ENCODE peak calls at places on chromosomes 6 and 20, in six cellular contexts. One of them, this sample, is unnamed.

GRCh38 chr6:115221185-115221584 is 839.5 kb downstream of the FRK start:
- DNase-seq in psoas muscle: no peak
- DNase-seq in lower lobe of right lung: no peak
- DNase-seq in kidney epithelial cell: no peak
- DNase-seq in GM23248: no peak
- DNase-seq in fibroblast of lung: no peak
- DNase-seq in this sample: no peak

GRCh38 chr20:4521170-4521968 is 200.3 kb upstream of the PRND start:
- DNase-seq in fibroblast of lung: no peak
- DNase-seq in lower lobe of right lung: no peak
- DNase-seq in GM23248: no peak
- DNase-seq in psoas muscle: no peak
- DNase-seq in kidney epithelial cell: no peak
- DNase-seq in this sample: no peak

GRCh38 chr6:32903952-32904351 is 36.9 kb downstream of the HLA-DMB start:
- DNase-seq in lower lobe of right lung: no peak
- DNase-seq in GM23248: no peak
- DNase-seq in fibroblast of lung: no peak
- DNase-seq in kidney epithelial cell: no peak
- DNase-seq in psoas muscle: no peak
- DNase-seq in this sample: no peak

GRCh38 chr6:134165827-134166226 is 113.4 kb upstream of the SLC2A12 start:
- DNase-seq in GM23248: no peak
- DNase-seq in lower lobe of right lung: no peak
- DNase-seq in kidney epithelial cell: no peak
- DNase-seq in psoas muscle: no peak
- DNase-seq in fibroblast of lung: no peak
- DNase-seq in this sample: no peak

GRCh38 chr6:86706449-86706848 is 230.9 kb upstream of the HTR1E start:
- DNase-seq in psoas muscle: no peak
- DNase-seq in kidney epithelial cell: no peak
- DNase-seq in fibroblast of lung: no peak
- DNase-seq in GM23248: no peak
- DNase-seq in lower lobe of right lung: no peak
- DNase-seq in this sample: no peak

GRCh38 chr20:4812641-4813075 is 90.9 kb downstream of the PRND start:
- DNase-seq in psoas muscle: no peak
- DNase-seq in kidney epithelial cell: no peak
- DNase-seq in GM23248: no peak
- DNase-seq in lower lobe of right lung: no peak
- DNase-seq in fibroblast of lung: no peak
- DNase-seq in this sample: no peak

GRCh38 chr6:9334979-9335378 is 899.6 kb upstream of the SLC35B3 start:
- DNase-seq in psoas muscle: no peak
- DNase-seq in kidney epithelial cell: no peak
- DNase-seq in fibroblast of lung: no peak
- DNase-seq in lower lobe of right lung: no peak
- DNase-seq in GM23248: no peak
- DNase-seq in this sample: no peak

GRCh38 chr20:25361287-25361683 is 29.4 kb downstream of the ABHD12 start:
- DNase-seq in fibroblast of lung: peak; percentile 72
- DNase-seq in kidney epithelial cell: no peak
- DNase-seq in lower lobe of right lung: no peak
- DNase-seq in psoas muscle: no peak
- DNase-seq in GM23248: peak; percentile 13
- DNase-seq in this sample: no peak

GRCh38 chr20:41482647-41483552 is 116.3 kb upstream of the EMILIN3 start:
- DNase-seq in lower lobe of right lung: no peak
- DNase-seq in GM23248: peak; percentile 88
- DNase-seq in kidney epithelial cell: peak; percentile 47
- DNase-seq in psoas muscle: no peak
- DNase-seq in fibroblast of lung: peak; percentile 97
- DNase-seq in this sample: no peak

GRCh38 chr20:17617212-17617867 is 47.5 kb downstream of the DSTN start:
- DNase-seq in fibroblast of lung: no peak
- DNase-seq in GM23248: peak; percentile 55
- DNase-seq in lower lobe of right lung: peak; percentile 71
- DNase-seq in psoas muscle: peak; percentile 79
- DNase-seq in kidney epithelial cell: no peak
- DNase-seq in this sample: peak; percentile 56

GRCh38 chr6:105759946-105760345 is 326.2 kb upstream of the PRDM1 start:
- DNase-seq in kidney epithelial cell: no peak
- DNase-seq in psoas muscle: no peak
- DNase-seq in lower lobe of right lung: no peak
- DNase-seq in fibroblast of lung: peak; percentile 95
- DNase-seq in GM23248: peak; percentile 78
- DNase-seq in this sample: no peak

GRCh38 chr6:88238901-88239300 is 72.8 kb upstream of the CNR1 start:
- DNase-seq in fibroblast of lung: no peak
- DNase-seq in kidney epithelial cell: no peak
- DNase-seq in GM23248: no peak
- DNase-seq in psoas muscle: no peak
- DNase-seq in lower lobe of right lung: no peak
- DNase-seq in this sample: no peak

GRCh38 chr20:52105573-52106422 is 85.8 kb downstream of the ZFP64 start:
- DNase-seq in kidney epithelial cell: no peak
- DNase-seq in fibroblast of lung: peak; percentile 57
- DNase-seq in psoas muscle: no peak
- DNase-seq in lower lobe of right lung: no peak
- DNase-seq in GM23248: peak; percentile 55
- DNase-seq in this sample: no peak

GRCh38 chr20:22438346-22438745 is 146.0 kb downstream of the FOXA2 start:
- DNase-seq in psoas muscle: no peak
- DNase-seq in lower lobe of right lung: no peak
- DNase-seq in kidney epithelial cell: no peak
- DNase-seq in fibroblast of lung: no peak
- DNase-seq in GM23248: no peak
- DNase-seq in this sample: no peak

GRCh38 chr6:117536317-117536716 is 53.8 kb downstream of the DCBLD1 start:
- DNase-seq in psoas muscle: no peak
- DNase-seq in lower lobe of right lung: no peak
- DNase-seq in GM23248: no peak
- DNase-seq in fibroblast of lung: peak; percentile 84
- DNase-seq in kidney epithelial cell: no peak
- DNase-seq in this sample: no peak

GRCh38 chr6:77415706-77416105 is 47.6 kb downstream of the HTR1B start:
- DNase-seq in kidney epithelial cell: peak; percentile 25
- DNase-seq in lower lobe of right lung: no peak
- DNase-seq in psoas muscle: no peak
- DNase-seq in fibroblast of lung: no peak
- DNase-seq in GM23248: no peak
- DNase-seq in this sample: no peak

GRCh38 chr6:4397307-4397706 is 261.9 kb upstream of the ECI2 start:
- DNase-seq in GM23248: no peak
- DNase-seq in kidney epithelial cell: no peak
- DNase-seq in psoas muscle: peak; percentile 77
- DNase-seq in lower lobe of right lung: no peak
- DNase-seq in fibroblast of lung: no peak
- DNase-seq in this sample: peak; percentile 25

GRCh38 chr6:129691709-129692108 is 18.3 kb downstream of the ARHGAP18 start:
- DNase-seq in GM23248: no peak
- DNase-seq in fibroblast of lung: no peak
- DNase-seq in lower lobe of right lung: no peak
- DNase-seq in kidney epithelial cell: no peak
- DNase-seq in psoas muscle: no peak
- DNase-seq in this sample: no peak

GRCh38 chr6:12245763-12246720 is 44.1 kb upstream of the EDN1 start:
- DNase-seq in lower lobe of right lung: no peak
- DNase-seq in psoas muscle: no peak
- DNase-seq in fibroblast of lung: no peak
- DNase-seq in GM23248: peak; percentile 6
- DNase-seq in kidney epithelial cell: no peak
- DNase-seq in this sample: no peak

GRCh38 chr6:49744259-49744658 is at the start of gene CRISP3:
- DNase-seq in fibroblast of lung: no peak
- DNase-seq in GM23248: no peak
- DNase-seq in psoas muscle: no peak
- DNase-seq in kidney epithelial cell: no peak
- DNase-seq in lower lobe of right lung: no peak
- DNase-seq in this sample: no peak

GRCh38 chr6:16494781-16495180 is 256.4 kb downstream of the GMPR start:
- DNase-seq in lower lobe of right lung: no peak
- DNase-seq in GM23248: no peak
- DNase-seq in fibroblast of lung: peak; percentile 69
- DNase-seq in psoas muscle: no peak
- DNase-seq in kidney epithelial cell: no peak
- DNase-seq in this sample: no peak

GRCh38 chr20:2840138-2840966 is at the start of the genes PCED1A and VPS16:
- DNase-seq in lower lobe of right lung: peak; percentile 92
- DNase-seq in kidney epithelial cell: peak; percentile 39
- DNase-seq in fibroblast of lung: peak; percentile 86
- DNase-seq in GM23248: peak; percentile 95
- DNase-seq in psoas muscle: peak; percentile 95
- DNase-seq in this sample: peak; percentile 89

GRCh38 chr20:59221049-59221748 is 57.6 kb downstream of the ZNF831 start:
- DNase-seq in GM23248: peak; percentile 28
- DNase-seq in fibroblast of lung: no peak
- DNase-seq in lower lobe of right lung: no peak
- DNase-seq in psoas muscle: no peak
- DNase-seq in kidney epithelial cell: no peak
- DNase-seq in this sample: peak; percentile 37

GRCh38 chr20:59221881-59222238 is 58.2 kb downstream of the ZNF831 start:
- DNase-seq in GM23248: peak; percentile 10
- DNase-seq in lower lobe of right lung: no peak
- DNase-seq in kidney epithelial cell: no peak
- DNase-seq in fibroblast of lung: no peak
- DNase-seq in psoas muscle: no peak
- DNase-seq in this sample: no peak

GRCh38 chr20:59222239-59222981 is 58.8 kb downstream of the ZNF831 start:
- DNase-seq in psoas muscle: peak; percentile 86
- DNase-seq in kidney epithelial cell: peak; percentile 16
- DNase-seq in lower lobe of right lung: peak; percentile 88
- DNase-seq in GM23248: peak; percentile 86
- DNase-seq in fibroblast of lung: peak; percentile 58
- DNase-seq in this sample: peak; percentile 83

GRCh38 chr20:59223750-59224149 is 60.1 kb downstream of the ZNF831 start:
- DNase-seq in fibroblast of lung: no peak
- DNase-seq in lower lobe of right lung: no peak
- DNase-seq in psoas muscle: no peak
- DNase-seq in GM23248: no peak
- DNase-seq in kidney epithelial cell: no peak
- DNase-seq in this sample: no peak

DNA sequence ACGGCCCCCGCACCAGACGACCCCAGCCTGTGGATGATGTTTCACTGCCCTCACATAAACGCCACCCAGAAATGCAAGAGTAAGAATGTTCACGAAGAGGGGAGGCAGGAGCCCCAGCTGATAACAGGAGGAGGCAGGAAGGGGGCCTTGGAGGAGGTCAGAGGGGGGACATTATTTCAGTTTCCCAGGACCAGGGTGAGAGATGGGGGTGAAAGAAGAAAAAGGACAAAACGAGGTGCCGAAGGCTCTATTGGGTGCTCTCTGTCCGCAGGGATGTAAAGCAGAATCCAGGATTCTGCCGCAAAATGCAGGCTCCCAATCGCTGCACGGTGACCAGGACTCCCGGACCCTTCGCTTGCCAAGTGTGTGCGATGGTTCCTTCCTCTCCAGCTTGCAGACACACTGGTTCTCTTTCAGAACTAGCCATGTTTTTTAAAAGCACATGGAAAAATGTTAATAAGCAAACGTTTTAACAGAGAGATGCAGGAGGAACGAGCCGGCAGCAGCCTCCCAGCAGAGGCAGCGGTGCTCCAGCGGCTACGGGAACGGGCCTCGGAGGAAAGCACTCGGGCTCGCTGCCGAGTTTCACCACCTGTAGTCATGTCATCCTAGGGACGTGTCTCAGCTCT is 59.5 kb downstream of the ZNF831 start:
- DNase-seq in GM23248: peak; percentile 36
- DNase-seq in lower lobe of right lung: no peak
- DNase-seq in kidney epithelial cell: no peak
- DNase-seq in psoas muscle: no peak
- DNase-seq in fibroblast of lung: no peak
- DNase-seq in this sample: no peak
- H3K4me3 ChIP-seq in GM23248: peak overlapping the region; percentile 75
- H3K4me3 ChIP-seq in lower lobe of right lung: peak overlapping the region; percentile 59
- H3K4me3 ChIP-seq in kidney epithelial cell: no peak overlapping the region
- H3K4me3 ChIP-seq in psoas muscle: peak overlapping the region; percentile 75
- H3K4me3 ChIP-seq in fibroblast of lung: no peak overlapping the region
- H3K4me3 ChIP-seq in this sample: peak overlapping the region; percentile 71

DNA sequence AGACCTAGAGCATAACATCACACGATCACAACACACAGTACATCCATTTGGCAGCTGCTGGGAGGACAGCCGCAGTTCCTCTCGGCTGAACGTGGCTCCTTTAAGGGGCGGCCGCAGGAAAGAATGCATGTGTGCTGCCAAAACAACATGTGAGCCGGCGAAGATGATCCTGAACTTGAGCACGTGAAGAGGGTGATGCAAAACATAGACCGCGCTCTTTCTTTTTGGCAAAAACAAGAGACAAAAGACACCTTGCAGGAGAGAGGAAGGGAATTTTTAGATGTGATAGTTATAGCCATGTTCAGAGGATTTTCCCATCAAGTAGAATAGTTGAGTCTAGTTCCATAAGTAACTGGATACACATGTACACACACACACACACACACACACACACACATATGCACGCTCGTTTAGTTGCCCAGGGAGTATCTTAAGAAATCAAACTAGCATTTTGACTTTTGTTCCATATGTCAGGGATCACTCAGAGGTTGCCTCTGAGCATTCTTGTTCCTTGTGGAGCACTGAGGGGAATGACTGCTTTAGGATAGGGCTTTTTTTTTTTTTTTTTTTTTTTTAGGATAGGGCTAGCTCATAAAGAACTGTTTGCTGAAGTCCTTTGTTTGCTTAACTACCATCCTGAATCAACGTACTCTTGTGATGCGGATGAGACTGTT is 21.7 kb upstream of the RANBP9 start:
- DNase-seq in GM23248: peak; percentile 92
- DNase-seq in lower lobe of right lung: peak; percentile 55
- DNase-seq in psoas muscle: peak; percentile 90
- DNase-seq in fibroblast of lung: peak; percentile 86
- DNase-seq in kidney epithelial cell: peak; percentile 31
- DNase-seq in this sample: peak; percentile 46
- H3K4me3 ChIP-seq in GM23248: peak overlapping the region; percentile 42
- H3K4me3 ChIP-seq in lower lobe of right lung: peak overlapping the region; percentile 14
- H3K4me3 ChIP-seq in psoas muscle: peak overlapping the region; percentile 49
- H3K4me3 ChIP-seq in fibroblast of lung: peak overlapping the region; percentile 36
- H3K4me3 ChIP-seq in kidney epithelial cell: no peak overlapping the region
- H3K4me3 ChIP-seq in this sample: peak overlapping the region; percentile 46

DNA sequence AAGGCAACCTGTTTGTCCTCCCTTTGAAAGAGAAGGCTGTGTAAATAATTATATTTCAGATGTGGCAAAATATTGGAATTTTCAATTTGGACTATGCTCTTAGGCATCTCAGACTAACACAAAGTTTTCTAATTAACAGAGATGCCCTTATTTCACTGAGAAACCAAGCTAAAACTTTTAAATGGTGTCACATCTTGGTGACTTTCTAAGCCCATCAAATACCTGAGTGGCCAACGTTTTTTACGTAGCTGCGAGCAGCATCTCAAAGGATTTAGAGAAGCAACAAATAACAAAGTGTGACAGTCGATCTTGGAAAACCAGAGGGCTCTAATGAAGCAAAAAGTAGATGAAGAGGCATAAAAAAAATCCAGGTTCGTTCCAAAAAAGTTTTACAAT is 3.4 kb upstream of the HEY2 start:
- DNase-seq in GM23248: no peak
- DNase-seq in kidney epithelial cell: no peak
- DNase-seq in lower lobe of right lung: no peak
- DNase-seq in fibroblast of lung: no peak
- DNase-seq in psoas muscle: no peak
- DNase-seq in this sample: no peak
- H3K4me3 ChIP-seq in GM23248: no peak overlapping the region
- H3K4me3 ChIP-seq in kidney epithelial cell: no peak overlapping the region
- H3K4me3 ChIP-seq in lower lobe of right lung: peak overlapping the region; percentile 74
- H3K4me3 ChIP-seq in fibroblast of lung: no peak overlapping the region
- H3K4me3 ChIP-seq in psoas muscle: peak overlapping the region; percentile 89
- H3K4me3 ChIP-seq in this sample: peak overlapping the region; percentile 79

GRCh38 chr6:144351741-144352140 is 66.6 kb downstream of the UTRN start:
- DNase-seq in fibroblast of lung: peak; percentile 67
- DNase-seq in lower lobe of right lung: no peak
- DNase-seq in psoas muscle: no peak
- DNase-seq in GM23248: peak; percentile 48
- DNase-seq in kidney epithelial cell: no peak
- DNase-seq in this sample: no peak
- H3K4me3 ChIP-seq in fibroblast of lung: no peak overlapping the region
- H3K4me3 ChIP-seq in lower lobe of right lung: no peak overlapping the region
- H3K4me3 ChIP-seq in psoas muscle: peak overlapping the region; percentile 49
- H3K4me3 ChIP-seq in GM23248: no peak overlapping the region
- H3K4me3 ChIP-seq in kidney epithelial cell: no peak overlapping the region
- H3K4me3 ChIP-seq in this sample: peak overlapping the region; percentile 24

This sample was measured in left ventricle myocardium inferior.